ENCODE peak calls at places on chromosomes 1 and 21, in ten cellular contexts. One of them, this sample, is unnamed.

GRCh38 chr1:86227026-86227425 is 70.5 kb upstream of the COL24A1 start:
- DNase-seq in esophagus squamous epithelium: no peak
- DNase-seq in GM12865: no peak
- DNase-seq in fibroblast of lung: no peak
- DNase-seq in cardiac fibroblast: no peak
- DNase-seq in CD8-positive, alpha-beta T cell: no peak
- DNase-seq in psoas muscle: no peak
- DNase-seq in AG04450: no peak
- DNase-seq in BE2C: no peak
- DNase-seq in lung: no peak
- DNase-seq in this sample: peak

GRCh38 chr1:224052767-224053166 is 61.1 kb upstream of the FBXO28 start:
- DNase-seq in esophagus squamous epithelium: no peak
- DNase-seq in GM12865: no peak
- DNase-seq in fibroblast of lung: peak
- DNase-seq in cardiac fibroblast: peak
- DNase-seq in CD8-positive, alpha-beta T cell: no peak
- DNase-seq in psoas muscle: no peak
- DNase-seq in AG04450: no peak
- DNase-seq in BE2C: no peak
- DNase-seq in lung: no peak
- DNase-seq in this sample: peak

GRCh38 chr21:22575165-22575584 is 1577.0 kb downstream of the NCAM2 start:
- DNase-seq in esophagus squamous epithelium: no peak
- DNase-seq in GM12865: no peak
- DNase-seq in fibroblast of lung: no peak
- DNase-seq in cardiac fibroblast: no peak
- DNase-seq in CD8-positive, alpha-beta T cell: no peak
- DNase-seq in psoas muscle: no peak
- DNase-seq in AG04450: no peak
- DNase-seq in BE2C: peak
- DNase-seq in lung: no peak
- DNase-seq in this sample: no peak

GRCh38 chr21:33434770-33435360 is 31.7 kb downstream of the IFNGR2 start:
- DNase-seq in esophagus squamous epithelium: no peak
- DNase-seq in GM12865: peak
- DNase-seq in fibroblast of lung: peak
- DNase-seq in cardiac fibroblast: peak
- DNase-seq in CD8-positive, alpha-beta T cell: no peak
- DNase-seq in psoas muscle: no peak
- DNase-seq in AG04450: peak
- DNase-seq in BE2C: no peak
- DNase-seq in lung: no peak
- DNase-seq in this sample: peak

GRCh38 chr1:145799806-145800205 is 24.1 kb downstream of the RNF115 start:
- DNase-seq in esophagus squamous epithelium: no peak
- DNase-seq in GM12865: no peak
- DNase-seq in fibroblast of lung: no peak
- DNase-seq in cardiac fibroblast: no peak
- DNase-seq in CD8-positive, alpha-beta T cell: no peak
- DNase-seq in psoas muscle: no peak
- DNase-seq in AG04450: no peak
- DNase-seq in BE2C: no peak
- DNase-seq in lung: no peak
- DNase-seq in this sample: no peak

GRCh38 chr1:115430717-115431116 is 92.7 kb upstream of the NGF start:
- DNase-seq in esophagus squamous epithelium: no peak
- DNase-seq in GM12865: no peak
- DNase-seq in fibroblast of lung: peak
- DNase-seq in cardiac fibroblast: peak
- DNase-seq in CD8-positive, alpha-beta T cell: no peak
- DNase-seq in psoas muscle: no peak
- DNase-seq in AG04450: peak
- DNase-seq in BE2C: no peak
- DNase-seq in lung: no peak
- DNase-seq in this sample: peak

GRCh38 chr21:43333301-43334062 is 93.4 kb downstream of the SIK1 start:
- DNase-seq in esophagus squamous epithelium: no peak
- DNase-seq in GM12865: no peak
- DNase-seq in fibroblast of lung: peak
- DNase-seq in cardiac fibroblast: peak
- DNase-seq in CD8-positive, alpha-beta T cell: no peak
- DNase-seq in psoas muscle: peak
- DNase-seq in AG04450: peak
- DNase-seq in BE2C: no peak
- DNase-seq in lung: peak
- DNase-seq in this sample: peak

GRCh38 chr1:84116558-84116957 is 27.5 kb upstream of the PRKACB start:
- DNase-seq in esophagus squamous epithelium: no peak
- DNase-seq in GM12865: no peak
- DNase-seq in fibroblast of lung: no peak
- DNase-seq in cardiac fibroblast: no peak
- DNase-seq in CD8-positive, alpha-beta T cell: no peak
- DNase-seq in psoas muscle: no peak
- DNase-seq in AG04450: no peak
- DNase-seq in BE2C: no peak
- DNase-seq in lung: no peak
- DNase-seq in this sample: no peak

GRCh38 chr1:226738421-226738994 is 574 bp downstream of the ITPKB start:
- DNase-seq in esophagus squamous epithelium: no peak
- DNase-seq in GM12865: peak
- DNase-seq in fibroblast of lung: peak
- DNase-seq in cardiac fibroblast: peak
- DNase-seq in CD8-positive, alpha-beta T cell: peak
- DNase-seq in psoas muscle: peak
- DNase-seq in AG04450: no peak
- DNase-seq in BE2C: peak
- DNase-seq in lung: peak
- DNase-seq in this sample: peak

GRCh38 chr1:12478612-12478985 is 139.4 kb downstream of the DHRS3 start:
- DNase-seq in esophagus squamous epithelium: no peak
- DNase-seq in GM12865: no peak
- DNase-seq in fibroblast of lung: no peak
- DNase-seq in cardiac fibroblast: no peak
- DNase-seq in CD8-positive, alpha-beta T cell: peak
- DNase-seq in psoas muscle: no peak
- DNase-seq in AG04450: no peak
- DNase-seq in BE2C: no peak
- DNase-seq in lung: no peak
- DNase-seq in this sample: no peak

GRCh38 chr1:204870165-204870912 is at the start of gene NFASC:
- DNase-seq in esophagus squamous epithelium: no peak
- DNase-seq in GM12865: no peak
- DNase-seq in fibroblast of lung: no peak
- DNase-seq in cardiac fibroblast: no peak
- DNase-seq in CD8-positive, alpha-beta T cell: no peak
- DNase-seq in psoas muscle: no peak
- DNase-seq in AG04450: no peak
- DNase-seq in BE2C: no peak
- DNase-seq in lung: no peak
- DNase-seq in this sample: no peak

GRCh38 chr1:156615946-156616345 is 3.3 kb upstream of the HAPLN2 start:
- DNase-seq in esophagus squamous epithelium: no peak
- DNase-seq in GM12865: no peak
- DNase-seq in fibroblast of lung: no peak
- DNase-seq in cardiac fibroblast: no peak
- DNase-seq in CD8-positive, alpha-beta T cell: no peak
- DNase-seq in psoas muscle: no peak
- DNase-seq in AG04450: no peak
- DNase-seq in BE2C: no peak
- DNase-seq in lung: no peak
- DNase-seq in this sample: no peak

GRCh38 chr1:41044197-41044596 is 22.7 kb upstream of the SLFNL1 start:
- DNase-seq in esophagus squamous epithelium: no peak
- DNase-seq in GM12865: no peak
- DNase-seq in fibroblast of lung: no peak
- DNase-seq in cardiac fibroblast: no peak
- DNase-seq in CD8-positive, alpha-beta T cell: no peak
- DNase-seq in psoas muscle: no peak
- DNase-seq in AG04450: no peak
- DNase-seq in BE2C: no peak
- DNase-seq in lung: no peak
- DNase-seq in this sample: no peak

GRCh38 chr1:246947255-246947654 is 15.5 kb upstream of the AHCTF1 start:
- DNase-seq in esophagus squamous epithelium: no peak
- DNase-seq in GM12865: no peak
- DNase-seq in fibroblast of lung: peak
- DNase-seq in cardiac fibroblast: peak
- DNase-seq in CD8-positive, alpha-beta T cell: no peak
- DNase-seq in psoas muscle: peak
- DNase-seq in AG04450: no peak
- DNase-seq in BE2C: no peak
- DNase-seq in lung: peak
- DNase-seq in this sample: peak

GRCh38 chr1:178168535-178168934 is 74.6 kb downstream of the RASAL2 start:
- DNase-seq in esophagus squamous epithelium: no peak
- DNase-seq in GM12865: no peak
- DNase-seq in fibroblast of lung: peak
- DNase-seq in cardiac fibroblast: peak
- DNase-seq in CD8-positive, alpha-beta T cell: no peak
- DNase-seq in psoas muscle: no peak
- DNase-seq in AG04450: peak
- DNase-seq in BE2C: no peak
- DNase-seq in lung: no peak
- DNase-seq in this sample: peak

GRCh38 chr1:204341380-204341779 is 18.3 kb downstream of the PLEKHA6 start:
- DNase-seq in esophagus squamous epithelium: no peak
- DNase-seq in GM12865: no peak
- DNase-seq in fibroblast of lung: peak
- DNase-seq in cardiac fibroblast: peak
- DNase-seq in CD8-positive, alpha-beta T cell: no peak
- DNase-seq in psoas muscle: no peak
- DNase-seq in AG04450: no peak
- DNase-seq in BE2C: peak
- DNase-seq in lung: no peak
- DNase-seq in this sample: peak

GRCh38 chr1:46612937-46613660 is 3.5 kb downstream of the MOB3C start:
- DNase-seq in esophagus squamous epithelium: no peak
- DNase-seq in GM12865: no peak
- DNase-seq in fibroblast of lung: no peak
- DNase-seq in cardiac fibroblast: no peak
- DNase-seq in CD8-positive, alpha-beta T cell: no peak
- DNase-seq in psoas muscle: peak
- DNase-seq in AG04450: no peak
- DNase-seq in BE2C: no peak
- DNase-seq in lung: no peak
- DNase-seq in this sample: no peak
- H3K4me3 ChIP-seq in esophagus squamous epithelium: peak
- H3K4me3 ChIP-seq in GM12865: no peak
- H3K4me3 ChIP-seq in fibroblast of lung: peak
- H3K4me3 ChIP-seq in cardiac fibroblast: no peak
- H3K4me3 ChIP-seq in CD8-positive, alpha-beta T cell: no peak
- H3K4me3 ChIP-seq in psoas muscle: peak
- H3K4me3 ChIP-seq in AG04450: peak
- H3K4me3 ChIP-seq in BE2C: no peak
- H3K4me3 ChIP-seq in lung: no peak
- H3K4me3 ChIP-seq in this sample: no peak

DNA sequence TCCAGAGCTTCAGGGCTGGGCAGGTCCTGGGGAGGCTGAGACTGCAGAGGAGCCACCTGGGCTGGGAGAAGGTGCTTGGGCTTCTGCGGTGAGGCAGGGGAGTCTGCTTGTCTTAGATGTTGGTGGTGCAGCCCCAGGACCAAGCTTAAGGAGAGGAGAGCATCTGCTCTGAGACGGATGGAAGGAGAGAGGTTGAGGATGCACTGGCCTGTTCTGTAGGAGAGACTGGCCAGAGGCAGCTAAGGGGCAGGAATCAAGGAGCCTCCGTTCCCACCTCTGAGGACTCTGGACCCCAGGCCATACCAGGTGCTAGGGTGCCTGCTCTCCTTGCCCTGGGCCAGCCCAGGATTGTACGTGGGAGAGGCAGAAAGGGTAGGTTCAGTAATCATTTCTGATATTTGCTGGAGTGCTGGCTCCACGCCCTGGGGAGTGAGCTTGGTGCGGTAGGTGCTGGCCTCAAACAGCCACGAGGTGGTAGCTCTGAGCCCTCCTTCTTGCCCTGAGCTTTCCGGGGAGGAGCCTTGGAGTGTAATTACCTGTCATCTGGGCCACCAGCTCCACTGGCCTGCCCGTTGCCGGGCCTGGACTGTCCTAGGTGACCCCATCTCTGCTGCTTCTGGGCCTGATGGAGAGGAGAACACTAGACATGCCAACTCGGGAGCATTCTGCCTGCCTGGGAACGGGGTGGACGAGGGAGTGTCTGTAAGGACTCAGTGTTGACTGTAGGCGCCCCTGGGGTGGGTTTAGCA is 9.3 kb downstream of the MYBPH start:
- DNase-seq in esophagus squamous epithelium: no peak
- DNase-seq in GM12865: peak
- DNase-seq in fibroblast of lung: no peak
- DNase-seq in cardiac fibroblast: no peak
- DNase-seq in CD8-positive, alpha-beta T cell: no peak
- DNase-seq in psoas muscle: no peak
- DNase-seq in AG04450: no peak
- DNase-seq in BE2C: no peak
- DNase-seq in lung: no peak
- DNase-seq in this sample: no peak
- TF ChIP-seq CTCF in esophagus squamous epithelium: peak
- TF ChIP-seq CTCF in GM12865: peak
- TF ChIP-seq CTCF in fibroblast of lung: no peak
- TF ChIP-seq CTCF in cardiac fibroblast: peak
- TF ChIP-seq CTCF in CD8-positive, alpha-beta T cell: no peak
- TF ChIP-seq CTCF in psoas muscle: peak
- TF ChIP-seq CTCF in AG04450: peak
- TF ChIP-seq CTCF in BE2C: no peak
- TF ChIP-seq CTCF in lung: no peak
- TF ChIP-seq CTCF in this sample: no peak

GRCh38 chr1:7680791-7681165 is 90.3 kb upstream of the VAMP3 start:
- DNase-seq in esophagus squamous epithelium: no peak
- DNase-seq in GM12865: no peak
- DNase-seq in fibroblast of lung: no peak
- DNase-seq in cardiac fibroblast: peak
- DNase-seq in CD8-positive, alpha-beta T cell: no peak
- DNase-seq in psoas muscle: no peak
- DNase-seq in AG04450: no peak
- DNase-seq in BE2C: no peak
- DNase-seq in lung: no peak
- DNase-seq in this sample: peak
- H3K4me3 ChIP-seq in esophagus squamous epithelium: peak
- H3K4me3 ChIP-seq in GM12865: peak
- H3K4me3 ChIP-seq in fibroblast of lung: peak
- H3K4me3 ChIP-seq in cardiac fibroblast: peak
- H3K4me3 ChIP-seq in CD8-positive, alpha-beta T cell: peak
- H3K4me3 ChIP-seq in psoas muscle: peak
- H3K4me3 ChIP-seq in AG04450: peak
- H3K4me3 ChIP-seq in BE2C: peak
- H3K4me3 ChIP-seq in lung: peak
- H3K4me3 ChIP-seq in this sample: peak

DNA sequence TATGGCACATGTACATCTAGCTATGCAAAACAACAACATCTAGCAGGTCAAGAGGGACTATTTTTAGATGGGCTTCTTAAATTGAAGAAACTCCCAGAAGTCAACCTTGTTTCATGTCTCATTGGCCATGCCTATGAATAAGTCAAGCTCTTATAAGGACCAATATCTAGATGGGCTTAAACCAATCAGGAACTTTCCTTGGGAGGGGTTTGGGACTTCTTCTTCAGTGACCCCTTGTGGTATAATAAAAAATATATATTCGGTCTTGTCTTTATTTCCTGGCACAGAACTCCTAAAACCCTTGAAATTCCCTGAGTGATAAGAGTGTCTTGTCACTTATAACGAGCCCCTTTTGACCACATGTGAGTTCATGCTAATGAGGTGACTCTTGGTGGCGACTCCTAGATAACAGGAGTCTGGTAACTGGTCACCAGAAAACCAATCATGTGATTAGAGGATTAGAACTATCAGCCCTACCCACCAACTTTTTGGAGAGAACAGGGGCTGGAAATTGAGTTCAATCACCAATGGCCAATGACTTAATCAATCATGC is 218.3 kb downstream of the HHIPL2 start:
- DNase-seq in esophagus squamous epithelium: no peak
- DNase-seq in GM12865: no peak
- DNase-seq in fibroblast of lung: no peak
- DNase-seq in cardiac fibroblast: no peak
- DNase-seq in CD8-positive, alpha-beta T cell: no peak
- DNase-seq in psoas muscle: no peak
- DNase-seq in AG04450: no peak
- DNase-seq in BE2C: no peak
- DNase-seq in lung: no peak
- DNase-seq in this sample: no peak
- TF ChIP-seq CTCF in esophagus squamous epithelium: no peak
- TF ChIP-seq CTCF in GM12865: no peak
- TF ChIP-seq CTCF in fibroblast of lung: no peak
- TF ChIP-seq CTCF in cardiac fibroblast: no peak
- TF ChIP-seq CTCF in CD8-positive, alpha-beta T cell: no peak
- TF ChIP-seq CTCF in psoas muscle: no peak
- TF ChIP-seq CTCF in AG04450: no peak
- TF ChIP-seq CTCF in BE2C: no peak
- TF ChIP-seq CTCF in lung: no peak
- TF ChIP-seq CTCF in this sample: no peak